ENCODE peak calls at places on chromosomes 1 and 21, in eight cellular contexts. J is fibroblast of lung, Q is H9, D is cardiac muscle cell, R is tibial artery, M is K562, P is GM23248, I is lung. B is an unnamed sample. For H3K4me1, the result is how much of the 10 kb centered on the place peaks cover.

GRCh38 chr1:41530411-41530810 is 45.9 kb upstream of the EDN2 start:
- DNase-seq in J (no peak), Q (no peak), D (no peak), R (peak), M (no peak), P (no peak), I (no peak), B (no peak)

GRCh38 chr1:28326505-28326904 is 2.3 kb upstream of the MED18 start:
- DNase-seq in J (no peak), Q (no peak), D (no peak), R (no peak), M (no peak), P (no peak), I (no peak), B (no peak)

GRCh38 chr21:45695086-45695485 is 51.6 kb downstream of the PCBP3 start:
- DNase-seq in J (no peak), Q (peak), D (no peak), R (no peak), M (no peak), P (no peak), I (no peak), B (no peak)

GRCh38 chr1:93964777-93965200 is 55.6 kb upstream of the GCLM start:
- DNase-seq in J (peak), Q (no peak), D (peak), R (no peak), M (no peak), P (peak), I (no peak), B (no peak)

GRCh38 chr1:55064071-55064581 is 24.8 kb downstream of the PCSK9 start:
- DNase-seq in J (no peak), Q (peak), D (peak), R (no peak), M (no peak), P (peak), I (no peak), B (no peak)

GRCh38 chr1:2597441-2598328 is 11.1 kb downstream of the PRXL2B start:
- DNase-seq in J (no peak), Q (peak), D (no peak), R (no peak), M (peak), P (no peak), I (no peak), B (no peak)

GRCh38 chr1:167563579-167564246 is 10.2 kb upstream of the CREG1 start:
- DNase-seq in J (no peak), Q (no peak), D (peak), R (peak), M (peak), P (no peak), I (no peak), B (no peak)

GRCh38 chr1:163346326-163346870 is 24.6 kb downstream of the NUF2 start:
- DNase-seq in J (no peak), Q (no peak), D (no peak), R (no peak), M (no peak), P (peak), I (no peak), B (no peak)

GRCh38 chr1:3101127-3101939 is 32.3 kb downstream of the PRDM16 start:
- DNase-seq in J (no peak), Q (no peak), D (no peak), R (no peak), M (no peak), P (no peak), I (no peak), B (no peak)

GRCh38 chr21:26583737-26584136 is 10.7 kb upstream of the CYYR1 start:
- DNase-seq in J (no peak), Q (no peak), D (no peak), R (no peak), M (no peak), P (no peak), I (no peak), B (no peak)

GRCh38 chr1:48777219-48777895 is 666 bp upstream of the BEND5 start:
- DNase-seq in J (no peak), Q (peak), D (no peak), R (no peak), M (no peak), P (peak), I (peak), B (no peak)

GRCh38 chr1:231720652-231721325 is 94.2 kb downstream of the DISC1 start:
- DNase-seq in J (no peak), Q (no peak), D (no peak), R (no peak), M (no peak), P (no peak), I (no peak), B (no peak)

GRCh38 chr1:156149374-156150106 is 3.8 kb upstream of the SEMA4A start:
- DNase-seq in J (no peak), Q (peak), D (no peak), R (no peak), M (peak), P (no peak), I (no peak), B (no peak)

GRCh38 chr1:155073377-155074272 is 5.0 kb upstream of the EFNA3 start:
- DNase-seq in J (no peak), Q (no peak), D (no peak), R (no peak), M (no peak), P (no peak), I (no peak), B (no peak)

GRCh38 chr1:44609412-44609767 is 64.9 kb downstream of the TMEM53 start:
- DNase-seq in J (peak), Q (peak), D (peak), R (peak), M (peak), P (peak), I (no peak), B (no peak)

GRCh38 chr1:64856564-64856963 is 109.8 kb downstream of the JAK1 start:
- DNase-seq in J (peak), Q (no peak), D (peak), R (no peak), M (no peak), P (no peak), I (peak), B (peak)

GRCh38 chr21:41973861-41974751 is 20.3 kb upstream of the C2CD2 start:
- DNase-seq in J (no peak), Q (no peak), D (peak), R (no peak), M (peak), P (no peak), I (peak), B (peak)

GRCh38 chr1:20604678-20605077 is 15.8 kb downstream of the CDA start:
- DNase-seq in J (no peak), Q (no peak), D (no peak), R (no peak), M (no peak), P (peak), I (no peak), B (no peak)

GRCh38 chr1:44500181-44501021 is 95.3 kb downstream of the RNF220 start:
- DNase-seq in J (peak), Q (peak), D (peak), R (no peak), M (no peak), P (peak), I (no peak), B (no peak)

GRCh38 chr1:152982076-152982475 is 1.8 kb upstream of the SPRR1A start:
- DNase-seq in J (no peak), Q (no peak), D (no peak), R (no peak), M (no peak), P (no peak), I (peak), B (no peak)

GRCh38 chr1:111163363-111163762 is 23.3 kb downstream of the CEPT1 start:
- DNase-seq in J (no peak), Q (no peak), D (no peak), R (no peak), M (no peak), P (no peak), I (no peak), B (no peak)

GRCh38 chr21:40215941-40216340 is 348.7 kb downstream of the PCP4 start:
- DNase-seq in J (no peak), Q (no peak), D (no peak), R (no peak), M (no peak), P (no peak), I (no peak), B (no peak)

GRCh38 chr1:30612666-30613065 is 110.7 kb downstream of the MATN1 start:
- DNase-seq in J (no peak), Q (no peak), D (no peak), R (no peak), M (no peak), P (no peak), I (no peak), B (peak)

GRCh38 chr1:40379785-40380452 is 6.4 kb downstream of the SMAP2 start:
- DNase-seq in J (peak), Q (no peak), D (peak), R (no peak), M (no peak), P (peak), I (no peak), B (no peak)

GRCh38 chr21:33703750-33704606 is 61.7 kb downstream of the ITSN1 start:
- DNase-seq in J (peak), Q (no peak), D (no peak), R (no peak), M (no peak), P (no peak), I (no peak), B (no peak)

GRCh38 chr1:240000634-240001033 is 91.0 kb upstream of the FMN2 start:
- DNase-seq in J (peak), Q (no peak), D (peak), R (no peak), M (no peak), P (peak), I (no peak), B (no peak)

GRCh38 chr1:13968361-13968760 is 268.4 kb downstream of the PRDM2 start:
- DNase-seq in J (no peak), Q (no peak), D (no peak), R (no peak), M (no peak), P (no peak), I (no peak), B (no peak)

GRCh38 chr1:13964768-13965167 is 264.8 kb downstream of the PRDM2 start:
- DNase-seq in J (no peak), Q (no peak), D (no peak), R (no peak), M (no peak), P (no peak), I (no peak), B (no peak)

GRCh38 chr1:13970631-13971247 is 270.8 kb downstream of the PRDM2 start:
- DNase-seq in J (no peak), Q (no peak), D (no peak), R (no peak), M (no peak), P (no peak), I (no peak), B (no peak)

GRCh38 chr1:13965770-13966398 is 265.9 kb downstream of the PRDM2 start:
- DNase-seq in J (peak), Q (peak), D (peak), R (no peak), M (peak), P (peak), I (peak), B (no peak)

GRCh38 chr1:13967707-13968106 is 267.7 kb downstream of the PRDM2 start:
- DNase-seq in J (no peak), Q (no peak), D (no peak), R (no peak), M (no peak), P (no peak), I (no peak), B (no peak)
- H3K4me1 ChIP-seq in J (under half), Q (under half), D (under half), R (under half), M (under half), P (under half), I (under half), B (under half)

DNA sequence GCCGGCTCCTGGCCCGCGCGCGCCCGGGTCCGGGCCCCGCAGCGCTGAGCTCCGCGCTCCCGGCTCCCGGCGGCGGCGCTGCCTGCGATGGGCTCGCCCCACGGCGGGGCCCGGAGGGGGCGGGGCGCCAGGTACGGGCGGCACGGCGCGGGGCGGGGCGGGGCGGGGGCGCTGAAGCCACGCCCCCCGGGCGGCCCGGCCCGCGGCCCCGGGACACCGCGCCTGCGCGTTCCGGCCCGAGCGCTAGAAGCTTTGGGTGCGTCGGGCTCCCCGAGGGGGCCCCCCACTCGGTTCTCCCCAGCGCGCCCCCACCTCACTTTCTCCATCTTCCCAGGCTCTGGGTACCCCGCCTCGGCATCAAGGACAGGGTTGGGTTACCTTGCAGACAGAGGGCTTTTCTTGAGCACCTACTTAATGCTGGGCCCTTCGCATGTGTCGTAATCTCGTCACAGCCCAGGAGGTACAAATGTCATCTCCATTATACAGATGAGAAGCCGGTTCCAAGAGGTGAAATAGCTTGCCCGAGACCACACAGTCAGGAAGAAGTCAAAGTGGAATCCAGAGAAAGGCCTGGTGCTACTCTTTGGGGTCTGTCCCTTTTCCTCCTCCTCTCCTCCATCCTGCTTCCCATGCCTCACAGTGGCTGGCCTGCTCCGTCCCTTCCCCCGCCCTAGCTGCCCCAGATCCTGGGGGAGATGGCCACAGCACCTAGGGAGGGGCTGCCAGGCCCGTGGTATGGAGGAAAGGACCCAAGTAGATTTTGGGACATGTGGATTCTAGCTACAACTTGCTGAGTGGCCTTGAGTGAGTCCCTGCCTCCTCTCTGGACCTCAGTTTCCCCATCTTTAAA is 46.5 kb downstream of the RAP1GAP start:
- DNase-seq in J (no peak), Q (peak), D (peak), R (no peak), M (peak), P (peak), I (no peak), B (no peak)
- H3K4me1 ChIP-seq in J (under half), Q (under half), D (under half), R (under half), M (half or more), P (under half), I (under half), B (under half)

DNA sequence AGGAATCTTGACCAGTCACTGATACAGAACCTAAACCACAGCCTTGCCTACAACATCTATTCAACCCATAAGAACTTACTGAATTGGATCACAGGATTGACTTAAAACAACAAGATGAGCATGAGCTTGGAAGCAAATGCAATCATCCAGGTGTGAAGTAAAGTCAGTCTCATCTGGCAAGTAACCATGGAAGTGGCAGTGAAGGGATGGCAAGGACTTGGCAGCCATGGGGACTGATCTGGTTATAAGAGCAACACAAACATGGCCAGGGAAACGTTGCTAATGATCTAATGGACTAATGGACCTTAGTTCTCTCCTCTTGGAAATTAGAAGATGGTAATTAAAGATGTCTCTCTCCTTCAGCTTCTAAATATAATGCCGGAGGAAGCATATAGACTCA is 133.1 kb downstream of the VAV3 start:
- DNase-seq in J (no peak), Q (no peak), D (no peak), R (no peak), M (no peak), P (no peak), I (no peak), B (no peak)
- H3K4me1 ChIP-seq in J (under half), Q (under half), D (under half), R (under half), M (under half), P (under half), I (under half), B (under half)

GRCh38 chr1:164614316-164614715 is 55.3 kb downstream of the PBX1 start:
- DNase-seq in J (no peak), Q (no peak), D (no peak), R (no peak), M (no peak), P (no peak), I (no peak), B (no peak)
- H3K4me1 ChIP-seq in J (under half), Q (under half), D (half or more), R (half or more), M (under half), P (under half), I (under half), B (half or more)

GRCh38 chr1:203325004-203325417 is 19.7 kb downstream of the BTG2 start:
- DNase-seq in J (no peak), Q (no peak), D (no peak), R (no peak), M (no peak), P (no peak), I (no peak), B (no peak)

GRCh38 chr1:203324103-203325003 is 19.0 kb downstream of the BTG2 start:
- DNase-seq in J (no peak), Q (no peak), D (peak), R (peak), M (no peak), P (peak), I (peak), B (no peak)

GRCh38 chr1:203326830-203327683 is 21.7 kb downstream of the BTG2 start:
- DNase-seq in J (peak), Q (peak), D (peak), R (peak), M (peak), P (peak), I (peak), B (no peak)

GRCh38 chr1:203323587-203323986 is 18.3 kb downstream of the BTG2 start:
- DNase-seq in J (no peak), Q (no peak), D (no peak), R (peak), M (no peak), P (no peak), I (no peak), B (no peak)

GRCh38 chr1:203325418-203326091 is 20.2 kb downstream of the BTG2 start:
- DNase-seq in J (no peak), Q (no peak), D (no peak), R (peak), M (no peak), P (no peak), I (no peak), B (no peak)
- H3K4me1 ChIP-seq in J (under half), Q (under half), D (under half), R (under half), M (under half), P (under half), I (under half), B (half or more)

DNA sequence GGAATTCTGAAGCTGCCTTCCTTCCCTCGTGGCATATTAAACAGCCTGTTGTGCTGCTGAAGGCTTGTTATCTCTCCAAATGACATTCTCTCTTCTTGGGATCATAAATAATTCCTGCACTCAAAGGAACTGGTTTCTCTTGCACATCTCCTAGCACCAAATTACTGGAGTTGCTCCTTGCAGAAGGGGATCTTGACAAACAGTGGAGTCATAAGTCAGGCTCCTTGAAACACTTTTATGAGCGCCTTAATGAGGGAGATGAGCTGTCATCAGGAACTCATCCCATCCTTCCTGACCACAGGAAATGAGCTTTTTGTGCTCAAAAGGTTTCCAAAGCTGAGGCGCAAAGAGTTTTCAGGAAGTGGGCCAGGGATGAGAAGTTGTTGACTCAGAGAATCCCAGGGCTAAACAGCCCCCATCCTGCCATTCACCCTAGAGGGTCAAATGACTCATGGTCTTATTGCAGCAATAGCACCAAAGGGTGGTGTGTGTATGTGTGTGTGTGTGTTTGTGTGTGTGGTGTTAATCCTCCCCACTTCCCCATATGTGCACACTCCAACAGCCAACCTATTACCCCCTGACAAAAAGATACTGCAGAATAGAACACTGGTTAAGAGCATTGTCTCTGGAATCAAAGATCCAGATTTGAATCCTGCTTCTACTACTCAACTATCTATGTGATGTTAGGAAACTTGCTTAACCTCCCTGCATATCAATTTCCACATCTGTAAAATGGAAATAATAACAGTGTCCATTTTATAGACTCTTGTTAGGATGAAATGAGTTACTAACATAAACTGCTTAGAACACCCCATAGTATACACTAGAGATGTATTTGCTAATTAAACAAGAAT is 2.8 kb upstream of the PHC2 start:
- DNase-seq in J (peak), Q (no peak), D (peak), R (peak), M (no peak), P (peak), I (peak), B (no peak)
- H3K4me1 ChIP-seq in J (under half), Q (under half), D (under half), R (under half), M (under half), P (under half), I (under half), B (under half)